ENCODE peak calls at places on chromosomes 6 and 20, in ten cellular contexts. J is A172; A is H7; D is heart left ventricle; F is frontal cortex; H is mammary epithelial cell; K is activated naive CD8-positive, alpha-beta T cell treated with anti-CD3 and anti-CD28 coated beads for 36 hours; I is T-helper 17 cell; O is T47D; U is ELR. V is an unnamed sample.

GRCh38 chr6:33665957-33666356 is 44.8 kb downstream of the ITPR3 start:
- DNase-seq in O (no peak), A (peak; percentile 81), K (no peak), J (no peak), D (no peak), I (no peak), F (no peak), H (no peak), U (no peak), V (no peak)

GRCh38 chr20:4476903-4477302 is 244.8 kb upstream of the PRND start:
- DNase-seq in A (no peak), D (no peak), O (no peak), I (no peak), H (no peak), K (no peak), J (peak; percentile 47), F (no peak), U (no peak), V (no peak)

GRCh38 chr6:163390770-163391169 is 23.7 kb upstream of the QKI start:
- DNase-seq in A (no peak), O (no peak), U (no peak), J (no peak), D (no peak), F (no peak), I (no peak), K (no peak), H (no peak), V (no peak)

GRCh38 chr6:7236312-7237209 is 76.4 kb downstream of the SSR1 start:
- DNase-seq in H (peak; percentile 84), O (no peak), F (no peak), K (no peak), U (no peak), A (no peak), I (no peak), D (no peak), J (peak; percentile 21), V (no peak)

GRCh38 chr6:53070808-53071207 is 5.6 kb downstream of the FBXO9 start:
- DNase-seq in J (no peak), A (no peak), F (no peak), O (no peak), D (no peak), I (no peak), U (peak; percentile 8), H (no peak), K (peak; percentile 11), V (no peak)

GRCh38 chr6:36577298-36577697 is 16.9 kb upstream of the SRSF3 start:
- DNase-seq in A (no peak), F (no peak), U (peak; percentile 94), I (no peak), H (peak; percentile 87), D (no peak), J (peak; percentile 98), O (no peak), K (no peak), V (no peak)

GRCh38 chr20:11497543-11497942 is 420.1 kb upstream of the BTBD3 start:
- DNase-seq in A (no peak), J (no peak), F (no peak), U (no peak), I (no peak), O (no peak), K (no peak), H (no peak), D (no peak), V (no peak)

GRCh38 chr6:113924199-113924791 is 46.7 kb downstream of the HDAC2 start:
- DNase-seq in F (no peak), H (no peak), A (no peak), O (no peak), K (no peak), I (no peak), J (no peak), D (no peak), U (no peak), V (no peak)

GRCh38 chr6:13709698-13710551 is 1.7 kb downstream of the RANBP9 start:
- DNase-seq in D (no peak), H (peak; percentile 45), F (no peak), U (peak; percentile 71), K (no peak), I (no peak), J (no peak), O (no peak), A (no peak), V (no peak)

GRCh38 chr6:117138920-117139319 is 126.4 kb upstream of the VGLL2 start:
- DNase-seq in D (peak; percentile 56), O (no peak), H (no peak), A (no peak), F (no peak), U (no peak), J (no peak), I (no peak), K (no peak), V (no peak)

GRCh38 chr6:16331328-16332174 is 93.2 kb downstream of the GMPR start:
- DNase-seq in U (peak; percentile 86), O (peak; percentile 79), A (peak; percentile 83), D (peak; percentile 78), H (peak; percentile 64), J (peak; percentile 76), F (peak; percentile 73), I (peak; percentile 44), K (peak; percentile 45), V (peak; percentile 66)

GRCh38 chr6:63502165-63502564 is 70.1 kb upstream of the LOC128125822 start:
- DNase-seq in A (no peak), D (no peak), F (no peak), I (no peak), O (no peak), J (no peak), K (no peak), H (no peak), U (no peak), V (no peak)

GRCh38 chr20:60249436-60249835 is 291.2 kb downstream of the CDH26 start:
- DNase-seq in O (no peak), H (peak; percentile 96), I (no peak), K (no peak), D (no peak), A (no peak), F (no peak), U (peak; percentile 100), J (peak; percentile 96), V (no peak)

GRCh38 chr6:111803804-111804203 is 69.4 kb downstream of the FYN start:
- DNase-seq in A (no peak), H (no peak), D (no peak), O (no peak), K (no peak), F (no peak), J (no peak), I (no peak), U (no peak), V (no peak)

GRCh38 chr6:158706369-158706982 is 56.6 kb downstream of the SYTL3 start:
- DNase-seq in F (no peak), K (no peak), U (peak; percentile 81), O (peak; percentile 41), I (no peak), D (peak; percentile 70), H (peak; percentile 33), J (peak; percentile 35), A (peak; percentile 80), V (no peak)

GRCh38 chr6:145199961-145200360 is 535.4 kb downstream of the EPM2A start:
- DNase-seq in O (no peak), F (no peak), A (no peak), I (no peak), U (peak; percentile 70), D (no peak), K (no peak), H (peak; percentile 34), J (no peak), V (no peak)

GRCh38 chr20:25309395-25310267 is 61.7 kb downstream of the PYGB start:
- DNase-seq in H (peak; percentile 72), K (no peak), I (no peak), F (no peak), J (peak; percentile 96), D (no peak), A (no peak), U (peak; percentile 92), O (no peak), V (no peak)

GRCh38 chr6:72348926-72349325 is 272.9 kb upstream of the KCNQ5 start:
- DNase-seq in O (no peak), I (no peak), F (no peak), J (no peak), U (peak; percentile 73), H (peak; percentile 86), A (no peak), K (no peak), D (no peak), V (no peak)

GRCh38 chr20:22995923-22996322 is 39.2 kb upstream of the SSTR4 start:
- DNase-seq in H (no peak), U (no peak), O (no peak), F (no peak), D (no peak), J (no peak), A (no peak), K (no peak), I (no peak), V (no peak)

V was measured in nucleus accumbens.